ENCODE peak calls at places on chromosomes 4 and X, in ten cellular contexts. G, B, E, A, I, R, K, N, Z and V are unnamed samples.

GRCh38 chrX:51837451-51837850 is 56.0 kb upstream of the MAGED1 start:
- DNase-seq in G (no peak), B (no peak), E (no peak), A (no peak), I (no peak), R (no peak), K (no peak), N (no peak), Z (no peak), V (no peak)

GRCh38 chr4:174214102-174214878 is 69.2 kb downstream of the FBXO8 start:
- DNase-seq in G (no peak), B (no peak), E (peak; percentile 15), A (no peak), I (no peak), R (peak; percentile 84), K (no peak), N (peak; percentile 33), Z (no peak), V (no peak)

GRCh38 chr4:169677150-169677732 is 56.9 kb downstream of the CLCN3 start:
- DNase-seq in G (no peak), B (no peak), E (no peak), A (no peak), I (no peak), R (no peak), K (no peak), N (no peak), Z (no peak), V (no peak)

GRCh38 chr4:95092762-95093161 is 335.0 kb downstream of the BMPR1B start:
- DNase-seq in G (no peak), B (no peak), E (no peak), A (no peak), I (no peak), R (no peak), K (no peak), N (peak; percentile 45), Z (peak; percentile 60), V (no peak)

GRCh38 chrX:118350221-118350620 is 4.3 kb downstream of the WDR44 start:
- DNase-seq in G (no peak), B (no peak), E (no peak), A (no peak), I (no peak), R (no peak), K (no peak), N (no peak), Z (no peak), V (no peak)

GRCh38 chrX:100643212-100643611 is 787 bp upstream of the SRPX2 start:
- DNase-seq in G (no peak), B (no peak), E (no peak), A (no peak), I (no peak), R (no peak), K (no peak), N (no peak), Z (no peak), V (no peak)

GRCh38 chrX:34987646-34988045 is 45.0 kb downstream of the FAM47B start:
- DNase-seq in G (no peak), B (no peak), E (no peak), A (no peak), I (no peak), R (peak; percentile 33), K (no peak), N (no peak), Z (no peak), V (no peak)

GRCh38 chr4:45438047-45438446 is 685.8 kb downstream of the GABRG1 start:
- DNase-seq in G (no peak), B (no peak), E (peak; percentile 11), A (no peak), I (no peak), R (no peak), K (no peak), N (no peak), Z (peak; percentile 29), V (no peak)

GRCh38 chr4:182179105-182179504 is 64.1 kb upstream of the TENM3 start:
- DNase-seq in G (no peak), B (peak; percentile 60), E (no peak), A (no peak), I (no peak), R (no peak), K (no peak), N (no peak), Z (no peak), V (no peak)

GRCh38 chr4:3121110-3121509 is 46.6 kb downstream of the HTT start:
- DNase-seq in G (no peak), B (no peak), E (no peak), A (no peak), I (no peak), R (no peak), K (no peak), N (no peak), Z (no peak), V (no peak)

GRCh38 chr4:138192113-138192512 is 50.0 kb downstream of the SLC7A11 start:
- DNase-seq in G (no peak), B (peak; percentile 38), E (no peak), A (no peak), I (no peak), R (no peak), K (no peak), N (no peak), Z (no peak), V (no peak)

GRCh38 chr4:26076896-26077295 is 162.9 kb downstream of the SMIM20 start:
- DNase-seq in G (no peak), B (no peak), E (no peak), A (no peak), I (no peak), R (no peak), K (no peak), N (no peak), Z (no peak), V (no peak)
- H3K27ac ChIP-seq in G (no peak overlapping the region), B (no peak overlapping the region), E (no peak overlapping the region), A (no peak overlapping the region), I (no peak overlapping the region), R (no peak overlapping the region), K (no peak overlapping the region), N (no peak overlapping the region), Z (no peak overlapping the region), V (no peak overlapping the region)

DNA sequence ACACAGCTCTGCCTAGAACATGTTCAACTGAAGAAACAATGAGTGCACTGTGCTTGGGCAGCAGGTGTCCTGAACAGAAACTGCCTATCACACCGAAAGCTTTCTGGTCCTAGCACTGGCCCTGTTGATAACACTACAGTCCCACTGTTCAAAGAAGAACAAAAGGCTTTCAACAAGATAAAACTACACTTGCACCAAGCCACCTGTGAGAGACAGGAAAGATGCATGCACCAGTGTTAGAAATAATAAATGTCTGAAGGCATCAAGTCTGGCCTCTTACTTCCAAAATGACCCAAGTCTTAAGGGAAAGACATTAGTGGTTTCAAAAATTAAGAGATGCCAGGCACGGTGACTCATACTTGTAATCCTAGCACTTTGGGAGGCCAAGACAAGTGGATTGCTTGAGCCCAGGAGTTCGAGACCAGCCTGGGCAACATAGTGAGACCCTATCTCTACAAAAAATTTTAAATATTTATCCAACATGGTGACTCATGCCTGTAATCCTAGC is 68.7 kb downstream of the APBB2 start:
- DNase-seq in G (no peak), B (no peak), E (no peak), A (no peak), I (no peak), R (no peak), K (peak; percentile 37), N (no peak), Z (no peak), V (no peak)
- H3K27ac ChIP-seq in G (no peak overlapping the region), B (peak overlapping the region; percentile 92), E (no peak overlapping the region), A (peak overlapping the region; percentile 97), I (no peak overlapping the region), R (peak overlapping the region; percentile 21), K (no peak overlapping the region), N (peak overlapping the region; percentile 88), Z (no peak overlapping the region), V (no peak overlapping the region)

GRCh38 chr4:102612195-102612594 is 111.0 kb downstream of the NFKB1 start:
- DNase-seq in G (no peak), B (no peak), E (no peak), A (no peak), I (no peak), R (no peak), K (no peak), N (no peak), Z (no peak), V (no peak)

GRCh38 chr4:102610007-102610406 is 108.8 kb downstream of the NFKB1 start:
- DNase-seq in G (no peak), B (peak; percentile 19), E (no peak), A (no peak), I (no peak), R (no peak), K (peak; percentile 38), N (no peak), Z (no peak), V (no peak)

GRCh38 chr4:102610476-102610875 is 109.3 kb downstream of the NFKB1 start:
- DNase-seq in G (no peak), B (no peak), E (no peak), A (no peak), I (no peak), R (no peak), K (no peak), N (no peak), Z (no peak), V (no peak)

GRCh38 chr4:102614801-102615200 is 113.6 kb downstream of the NFKB1 start:
- DNase-seq in G (peak; percentile 44), B (no peak), E (no peak), A (no peak), I (no peak), R (peak; percentile 55), K (no peak), N (no peak), Z (no peak), V (no peak)

DNA sequence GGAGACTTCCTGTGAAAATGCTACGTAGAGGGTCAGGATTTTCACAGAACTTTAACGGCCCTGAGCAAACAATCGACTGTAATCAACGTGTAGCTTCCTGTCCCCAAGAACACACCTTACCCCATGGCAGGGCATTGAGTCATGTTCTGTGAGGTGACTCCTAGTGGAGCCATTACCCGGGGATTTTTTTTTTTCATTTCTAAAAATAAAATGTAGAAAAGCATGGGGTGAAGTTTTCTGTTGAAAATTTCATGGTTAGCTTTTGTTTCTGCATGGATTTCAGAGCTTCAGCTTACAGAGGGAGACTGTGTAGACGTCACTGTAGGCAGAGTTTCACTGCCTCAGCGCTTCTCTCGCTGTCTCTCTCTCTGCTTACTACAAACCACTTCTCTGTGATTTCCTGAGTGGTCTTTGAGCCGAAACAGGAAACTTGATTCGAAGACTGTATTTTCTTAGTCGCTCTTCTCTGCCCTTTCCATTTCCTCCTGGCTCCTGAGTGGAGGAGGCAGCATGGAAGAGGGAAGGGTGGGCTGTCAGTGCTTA is 111.7 kb downstream of the NFKB1 start:
- DNase-seq in G (peak; percentile 64), B (no peak), E (no peak), A (no peak), I (no peak), R (peak; percentile 50), K (no peak), N (no peak), Z (no peak), V (no peak)
- H3K27ac ChIP-seq in G (peak overlapping the region; percentile 85), B (no peak overlapping the region), E (no peak overlapping the region), A (no peak overlapping the region), I (peak overlapping the region; percentile 79), R (no peak overlapping the region), K (no peak overlapping the region), N (peak overlapping the region; percentile 23), Z (no peak overlapping the region), V (no peak overlapping the region)

GRCh38 chrX:39897741-39898097 is 200.0 kb downstream of the BCOR start:
- DNase-seq in G (no peak), B (no peak), E (no peak), A (no peak), I (no peak), R (no peak), K (no peak), N (no peak), Z (no peak), V (no peak)
- H3K27ac ChIP-seq in G (no peak overlapping the region), B (no peak overlapping the region), E (no peak overlapping the region), A (no peak overlapping the region), I (peak overlapping the region; percentile 49), R (no peak overlapping the region), K (no peak overlapping the region), N (peak overlapping the region; percentile 8), Z (no peak overlapping the region), V (no peak overlapping the region)

GRCh38 chrX:155028749-155029360 is 2.2 kb downstream of the FUNDC2 start:
- DNase-seq in G (no peak), B (peak; percentile 48), E (no peak), A (no peak), I (no peak), R (no peak), K (no peak), N (peak; percentile 8), Z (no peak), V (no peak)
- H3K27ac ChIP-seq in G (no peak overlapping the region), B (peak overlapping the region; percentile 5), E (peak overlapping the region; percentile 93), A (no peak overlapping the region), I (no peak overlapping the region), R (no peak overlapping the region), K (peak overlapping the region; percentile 95), N (peak overlapping the region; percentile 100), Z (peak overlapping the region; percentile 57), V (peak overlapping the region; percentile 98)